ENCODE peak calls at places on chromosomes 1 and 21, in eight cellular contexts. One of them, this sample, is unnamed.

GRCh38 chr1:53625766-53626520 is 113.0 kb downstream of the GLIS1 start:
- DNase-seq in NCI-H526: no peak
- DNase-seq in neural crest cell: no peak
- DNase-seq in SK-N-DZ: no peak
- DNase-seq in AG09309: no peak
- DNase-seq in AG04450: no peak
- DNase-seq in right cardiac atrium: no peak
- DNase-seq in activated T-cell treated with anti-CD3 and anti-CD28 coated beads, Interleukin-2, amount 50 U/mL, for 48 hours: peak
- DNase-seq in this sample: no peak

GRCh38 chr1:101253976-101254660 is 17.3 kb downstream of the S1PR1 start:
- DNase-seq in NCI-H526: no peak
- DNase-seq in neural crest cell: no peak
- DNase-seq in SK-N-DZ: no peak
- DNase-seq in AG09309: peak
- DNase-seq in AG04450: no peak
- DNase-seq in right cardiac atrium: no peak
- DNase-seq in activated T-cell treated with anti-CD3 and anti-CD28 coated beads, Interleukin-2, amount 50 U/mL, for 48 hours: peak
- DNase-seq in this sample: peak

GRCh38 chr1:240344918-240345317 is 253.2 kb downstream of the FMN2 start:
- DNase-seq in NCI-H526: no peak
- DNase-seq in neural crest cell: no peak
- DNase-seq in SK-N-DZ: no peak
- DNase-seq in AG09309: no peak
- DNase-seq in AG04450: no peak
- DNase-seq in right cardiac atrium: no peak
- DNase-seq in activated T-cell treated with anti-CD3 and anti-CD28 coated beads, Interleukin-2, amount 50 U/mL, for 48 hours: no peak
- DNase-seq in this sample: no peak

GRCh38 chr21:33383056-33383888 is 19.9 kb upstream of the IFNGR2 start:
- DNase-seq in NCI-H526: no peak
- DNase-seq in neural crest cell: no peak
- DNase-seq in SK-N-DZ: peak
- DNase-seq in AG09309: no peak
- DNase-seq in AG04450: no peak
- DNase-seq in right cardiac atrium: peak
- DNase-seq in activated T-cell treated with anti-CD3 and anti-CD28 coated beads, Interleukin-2, amount 50 U/mL, for 48 hours: peak
- DNase-seq in this sample: peak

GRCh38 chr1:192445849-192446489 is 129.2 kb downstream of the RGS21 start:
- DNase-seq in NCI-H526: peak
- DNase-seq in neural crest cell: peak
- DNase-seq in SK-N-DZ: peak
- DNase-seq in AG09309: peak
- DNase-seq in AG04450: peak
- DNase-seq in right cardiac atrium: no peak
- DNase-seq in activated T-cell treated with anti-CD3 and anti-CD28 coated beads, Interleukin-2, amount 50 U/mL, for 48 hours: peak
- DNase-seq in this sample: peak

GRCh38 chr1:167447521-167448136 is 70.7 kb downstream of the CD247 start:
- DNase-seq in NCI-H526: no peak
- DNase-seq in neural crest cell: no peak
- DNase-seq in SK-N-DZ: no peak
- DNase-seq in AG09309: no peak
- DNase-seq in AG04450: no peak
- DNase-seq in right cardiac atrium: no peak
- DNase-seq in activated T-cell treated with anti-CD3 and anti-CD28 coated beads, Interleukin-2, amount 50 U/mL, for 48 hours: peak
- DNase-seq in this sample: peak

GRCh38 chr1:58573705-58574591 is 3.1 kb downstream of the TACSTD2 start:
- DNase-seq in NCI-H526: no peak
- DNase-seq in neural crest cell: no peak
- DNase-seq in SK-N-DZ: no peak
- DNase-seq in AG09309: no peak
- DNase-seq in AG04450: no peak
- DNase-seq in right cardiac atrium: no peak
- DNase-seq in activated T-cell treated with anti-CD3 and anti-CD28 coated beads, Interleukin-2, amount 50 U/mL, for 48 hours: peak
- DNase-seq in this sample: peak

GRCh38 chr1:40384413-40384762 is 10.9 kb downstream of the SMAP2 start:
- DNase-seq in NCI-H526: no peak
- DNase-seq in neural crest cell: no peak
- DNase-seq in SK-N-DZ: no peak
- DNase-seq in AG09309: no peak
- DNase-seq in AG04450: no peak
- DNase-seq in right cardiac atrium: no peak
- DNase-seq in activated T-cell treated with anti-CD3 and anti-CD28 coated beads, Interleukin-2, amount 50 U/mL, for 48 hours: no peak
- DNase-seq in this sample: no peak